ENCODE peak calls at places on chromosome 1, in five cellular contexts. O, P, V, N and X are unnamed samples.

GRCh38 chr1:226476657-226477319 is 68.9 kb upstream of the PARP1 start:
- DNase-seq in O (no peak), P (no peak), V (no peak), N (no peak), X (no peak)

GRCh38 chr1:16217061-16217785 is 4.8 kb upstream of the ARHGEF19 start:
- DNase-seq in O (no peak), P (peak; percentile 88), V (peak; percentile 83), N (peak; percentile 99), X (peak; percentile 99)

GRCh38 chr1:81827942-81828341 is 27.2 kb downstream of the ADGRL2 start:
- DNase-seq in O (no peak), P (no peak), V (no peak), N (no peak), X (no peak)

GRCh38 chr1:47765742-47766485 is 231.3 kb downstream of the TRABD2B start:
- DNase-seq in O (no peak), P (no peak), V (no peak), N (no peak), X (no peak)

GRCh38 chr1:25784575-25785051 is 15.4 kb upstream of the SELENON start:
- DNase-seq in O (no peak), P (no peak), V (no peak), N (peak; percentile 67), X (peak; percentile 76)

GRCh38 chr1:22861764-22862440 is 110.8 kb downstream of the LACTBL1 start:
- DNase-seq in O (no peak), P (no peak), V (peak; percentile 58), N (peak; percentile 37), X (no peak)

GRCh38 chr1:153494976-153495535 is 34.6 kb upstream of the S100A7 start:
- DNase-seq in O (peak; percentile 63), P (peak; percentile 73), V (no peak), N (peak; percentile 82), X (peak; percentile 68)

GRCh38 chr1:115555446-115555845 is 86.3 kb upstream of the VANGL1 start:
- DNase-seq in O (no peak), P (no peak), V (no peak), N (no peak), X (no peak)

GRCh38 chr1:192496369-192497056 is 79.1 kb upstream of the RGS1 start:
- DNase-seq in O (no peak), P (no peak), V (no peak), N (no peak), X (no peak)

GRCh38 chr1:35646043-35646442 is 4.7 kb upstream of the PSMB2 start:
- DNase-seq in O (no peak), P (no peak), V (no peak), N (no peak), X (no peak)

GRCh38 chr1:35599411-35599810 is 26.3 kb downstream of the TFAP2E start:
- DNase-seq in O (no peak), P (no peak), V (no peak), N (no peak), X (no peak)

GRCh38 chr1:189496768-189497167 is 980.9 kb downstream of the BRINP3 start:
- DNase-seq in O (no peak), P (no peak), V (no peak), N (no peak), X (no peak)